ENCODE peak calls at places on chromosome 1, in ten cellular contexts. L, B, N, X, T, J, R, P, E and V are unnamed samples. For H3K36me3, the result is how much of the 10 kb centered on the place peaks cover.

GRCh38 chr1:152770411-152770810 is 4.5 kb upstream of the LCE1F start:
- DNase-seq in L (no peak), B (no peak), N (no peak), X (no peak), T (no peak), J (no peak), R (no peak), P (no peak), E (no peak), V (no peak)

GRCh38 chr1:169486281-169486904 is 649 bp upstream of the SLC19A2 start:
- DNase-seq in L (no peak), B (peak), N (no peak), X (no peak), T (peak), J (no peak), R (no peak), P (no peak), E (no peak), V (no peak)

GRCh38 chr1:243719476-243719875 is 130.6 kb downstream of the AKT3 start:
- DNase-seq in L (no peak), B (no peak), N (no peak), X (no peak), T (peak), J (no peak), R (no peak), P (no peak), E (no peak), V (no peak)

GRCh38 chr1:32891630-32892029 is 5.3 kb downstream of the HPCA start:
- DNase-seq in L (no peak), B (no peak), N (no peak), X (no peak), T (no peak), J (no peak), R (no peak), P (no peak), E (no peak), V (no peak)

GRCh38 chr1:213417225-213417820 is 366.3 kb downstream of the RPS6KC1 start:
- DNase-seq in L (no peak), B (no peak), N (no peak), X (no peak), T (no peak), J (no peak), R (no peak), P (no peak), E (no peak), V (no peak)

GRCh38 chr1:22625262-22625925 is 11.0 kb upstream of the C1QA start:
- DNase-seq in L (no peak), B (no peak), N (peak), X (no peak), T (peak), J (no peak), R (no peak), P (no peak), E (no peak), V (no peak)

GRCh38 chr1:83490988-83491387 is 507.9 kb downstream of the TTLL7 start:
- DNase-seq in L (no peak), B (no peak), N (no peak), X (no peak), T (no peak), J (no peak), R (no peak), P (no peak), E (no peak), V (no peak)

GRCh38 chr1:51642739-51643142 is 25.8 kb downstream of the OSBPL9 start:
- DNase-seq in L (peak), B (peak), N (no peak), X (no peak), T (no peak), J (no peak), R (peak), P (no peak), E (no peak), V (no peak)

GRCh38 chr1:153337980-153338853 is 10.4 kb downstream of the PGLYRP4 start:
- DNase-seq in L (no peak), B (no peak), N (no peak), X (no peak), T (no peak), J (no peak), R (no peak), P (no peak), E (no peak), V (no peak)

GRCh38 chr1:230517786-230518185 is 91.7 kb upstream of the PGBD5 start:
- DNase-seq in L (no peak), B (no peak), N (peak), X (no peak), T (peak), J (no peak), R (no peak), P (peak), E (no peak), V (no peak)

DNA sequence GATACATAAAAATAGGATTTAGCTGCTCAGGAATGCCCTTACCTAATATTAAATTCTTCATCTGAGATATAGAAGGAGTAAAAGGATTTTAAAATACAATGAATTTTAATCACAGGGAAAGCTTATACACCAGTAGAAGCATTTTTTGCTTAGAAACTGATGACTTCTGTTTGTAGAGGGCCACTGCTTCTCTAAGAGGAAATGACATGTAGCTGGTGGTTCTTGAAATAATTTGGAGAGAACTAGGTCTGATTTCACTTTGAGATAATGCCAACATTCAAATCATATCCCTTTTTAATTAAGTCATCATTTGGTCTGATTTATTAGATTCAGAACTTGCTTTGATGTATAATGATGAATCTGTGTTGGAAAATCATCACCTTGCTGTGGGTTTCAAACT is 166.6 kb upstream of the SGIP1 start:
- DNase-seq in L (no peak), B (no peak), N (no peak), X (no peak), T (no peak), J (no peak), R (no peak), P (no peak), E (no peak), V (no peak)
- H3K36me3 ChIP-seq in L (under half), B (under half), N (under half), X (under half), T (under half), J (half or more), R (under half), P (under half), E (under half), V (under half)

GRCh38 chr1:64906447-64906846 is 59.9 kb downstream of the JAK1 start:
- DNase-seq in L (no peak), B (no peak), N (no peak), X (no peak), T (peak), J (no peak), R (no peak), P (no peak), E (no peak), V (no peak)

GRCh38 chr1:64908567-64908966 is 57.8 kb downstream of the JAK1 start:
- DNase-seq in L (no peak), B (no peak), N (no peak), X (no peak), T (no peak), J (no peak), R (no peak), P (no peak), E (no peak), V (no peak)

GRCh38 chr1:64912191-64912590 is 54.2 kb downstream of the JAK1 start:
- DNase-seq in L (no peak), B (no peak), N (no peak), X (no peak), T (no peak), J (no peak), R (no peak), P (no peak), E (no peak), V (no peak)

GRCh38 chr1:64911326-64911725 is 55.0 kb downstream of the JAK1 start:
- DNase-seq in L (no peak), B (no peak), N (no peak), X (no peak), T (no peak), J (no peak), R (no peak), P (no peak), E (no peak), V (no peak)

GRCh38 chr1:64909021-64909420 is 57.3 kb downstream of the JAK1 start:
- DNase-seq in L (no peak), B (no peak), N (no peak), X (no peak), T (no peak), J (no peak), R (no peak), P (no peak), E (no peak), V (no peak)
- H3K4me3 ChIP-seq in L (no peak), B (no peak), N (no peak), X (no peak), T (no peak), J (no peak), R (no peak), P (no peak), E (no peak), V (no peak)

GRCh38 chr1:1760715-1761114 is 17.6 kb downstream of the NADK start:
- DNase-seq in L (no peak), B (no peak), N (no peak), X (no peak), T (peak), J (no peak), R (no peak), P (no peak), E (no peak), V (no peak)
- H3K36me3 ChIP-seq in L (under half), B (half or more), N (under half), X (half or more), T (half or more), J (half or more), R (under half), P (under half), E (under half), V (half or more)

GRCh38 chr1:40454873-40455272 is 4.6 kb downstream of the ZFP69B start:
- DNase-seq in L (no peak), B (no peak), N (no peak), X (no peak), T (no peak), J (no peak), R (no peak), P (no peak), E (no peak), V (no peak)
- H3K4me3 ChIP-seq in L (no peak), B (no peak), N (no peak), X (no peak), T (no peak), J (no peak), R (no peak), P (no peak), E (no peak), V (no peak)

GRCh38 chr1:175185918-175186317 is 6.7 kb downstream of the KIAA0040 start:
- DNase-seq in L (no peak), B (no peak), N (no peak), X (no peak), T (no peak), J (no peak), R (no peak), P (no peak), E (no peak), V (no peak)
- H3K36me3 ChIP-seq in L (under half), B (under half), N (under half), X (under half), T (under half), J (under half), R (under half), P (under half), E (under half), V (under half)

GRCh38 chr1:224454337-224455055 is 19.9 kb upstream of the WDR26 start:
- DNase-seq in L (no peak), B (no peak), N (no peak), X (no peak), T (peak), J (no peak), R (no peak), P (peak), E (peak), V (no peak)

GRCh38 chr1:224447971-224448370 is 13.4 kb upstream of the WDR26 start:
- DNase-seq in L (no peak), B (no peak), N (no peak), X (no peak), T (no peak), J (no peak), R (no peak), P (no peak), E (no peak), V (no peak)

GRCh38 chr1:224450164-224450955 is 15.8 kb upstream of the WDR26 start:
- DNase-seq in L (no peak), B (no peak), N (no peak), X (no peak), T (no peak), J (no peak), R (no peak), P (no peak), E (no peak), V (no peak)

GRCh38 chr1:224448428-224449017 is 13.9 kb upstream of the WDR26 start:
- DNase-seq in L (no peak), B (no peak), N (no peak), X (no peak), T (no peak), J (no peak), R (no peak), P (no peak), E (no peak), V (no peak)

DNA sequence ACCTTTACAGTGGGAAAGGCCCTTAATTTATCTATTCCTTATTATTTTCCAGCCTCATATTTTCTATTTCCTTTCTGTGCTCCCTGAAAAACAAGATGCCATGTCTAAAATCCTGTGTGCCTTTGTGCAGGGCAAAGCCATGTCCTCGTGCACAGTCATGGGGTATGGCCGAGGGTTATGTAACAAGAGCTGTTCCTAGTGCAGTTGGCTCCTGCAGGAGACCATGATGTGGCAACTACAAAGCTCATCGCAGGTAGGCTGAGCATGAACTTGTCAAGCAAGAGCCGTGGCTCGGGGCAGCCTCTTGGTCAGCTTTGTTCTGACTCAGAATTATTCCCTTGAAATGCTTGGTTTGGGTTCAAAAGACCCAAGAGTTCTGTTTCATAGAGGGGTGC is 16.4 kb upstream of the WDR26 start:
- DNase-seq in L (no peak), B (no peak), N (no peak), X (no peak), T (peak), J (no peak), R (no peak), P (no peak), E (peak), V (no peak)
- H3K4me3 ChIP-seq in L (no peak), B (no peak), N (no peak), X (no peak), T (no peak), J (no peak), R (no peak), P (no peak), E (no peak), V (no peak)

GRCh38 chr1:248822148-248823032 is 3.3 kb downstream of the SH3BP5L start:
- DNase-seq in L (no peak), B (no peak), N (no peak), X (no peak), T (peak), J (no peak), R (no peak), P (no peak), E (peak), V (no peak)

GRCh38 chr1:248821101-248821500 is 4.6 kb downstream of the SH3BP5L start:
- DNase-seq in L (no peak), B (peak), N (no peak), X (no peak), T (peak), J (no peak), R (no peak), P (no peak), E (no peak), V (no peak)

GRCh38 chr1:248821641-248822040 is 4.1 kb downstream of the SH3BP5L start:
- DNase-seq in L (no peak), B (no peak), N (no peak), X (no peak), T (no peak), J (no peak), R (no peak), P (no peak), E (peak), V (no peak)

GRCh38 chr1:248818505-248819374 is 7.0 kb downstream of the SH3BP5L start:
- DNase-seq in L (no peak), B (no peak), N (no peak), X (no peak), T (no peak), J (no peak), R (no peak), P (no peak), E (no peak), V (no peak)

GRCh38 chr1:248820041-248820585 is 5.6 kb downstream of the SH3BP5L start:
- DNase-seq in L (no peak), B (no peak), N (no peak), X (no peak), T (no peak), J (no peak), R (no peak), P (no peak), E (no peak), V (no peak)
- H3K36me3 ChIP-seq in L (under half), B (under half), N (under half), X (under half), T (half or more), J (half or more), R (under half), P (under half), E (under half), V (half or more)